ENCODE peak calls at places on chromosomes 2 and 18, in nine cellular contexts. T is astrocyte of the spinal cord, O is Panc1, Y is AG04450, N is fibroblast of lung, I is PC-3, Z is psoas muscle, H is mucosa of descending colon, C is GM06990. V is an unnamed sample.

GRCh38 chr2:142179686-142180085 is 48.9 kb upstream of the LRP1B start:
- DNase-seq in C (no peak), N (no peak), T (no peak), O (no peak), Y (no peak), H (no peak), I (no peak), Z (no peak), V (no peak)

GRCh38 chr18:43192408-43192807 is 76.9 kb upstream of the RIT2 start:
- DNase-seq in N (peak; percentile 38), H (no peak), I (no peak), T (peak; percentile 32), C (no peak), O (no peak), Y (no peak), Z (no peak), V (no peak)

GRCh38 chr2:177245010-177245422 is 19.5 kb downstream of the NFE2L2 start:
- DNase-seq in H (no peak), Z (no peak), N (peak; percentile 66), C (no peak), T (peak; percentile 85), I (no peak), O (peak; percentile 53), Y (peak; percentile 33), V (peak; percentile 79)

GRCh38 chr2:181106789-181107418 is 126.5 kb downstream of the UBE2E3 start:
- DNase-seq in Z (no peak), H (no peak), Y (peak; percentile 68), I (peak; percentile 88), N (peak; percentile 95), T (peak; percentile 95), C (peak; percentile 74), O (peak; percentile 39), V (peak; percentile 93)

GRCh38 chr2:170202437-170202836 is 24.5 kb downstream of the MYO3B start:
- DNase-seq in Y (no peak), C (no peak), T (no peak), Z (no peak), N (no peak), O (no peak), I (no peak), H (no peak), V (no peak)

GRCh38 chr2:163185160-163185559 is 346.6 kb upstream of the KCNH7 start:
- DNase-seq in T (no peak), Z (no peak), O (no peak), Y (no peak), H (no peak), I (no peak), C (no peak), N (no peak), V (no peak)

GRCh38 chr2:159497256-159497655 is 119.1 kb downstream of the BAZ2B start:
- DNase-seq in I (peak; percentile 90), T (peak; percentile 74), Z (no peak), H (no peak), O (no peak), Y (peak; percentile 55), C (no peak), N (peak; percentile 80), V (peak; percentile 93)

GRCh38 chr2:119469661-119470297 is 38.1 kb downstream of the TMEM37 start:
- DNase-seq in T (no peak), Y (no peak), O (no peak), I (no peak), H (no peak), Z (no peak), N (no peak), C (no peak), V (no peak)

GRCh38 chr2:148876589-148877402 is 1.8 kb downstream of the KIF5C start:
- DNase-seq in T (no peak), C (peak; percentile 22), N (no peak), I (peak; percentile 39), Y (no peak), H (peak; percentile 32), O (no peak), Z (peak; percentile 55), V (no peak)

GRCh38 chr2:235848055-235848454 is 320.1 kb downstream of the GBX2 start:
- DNase-seq in H (no peak), I (no peak), N (no peak), O (no peak), T (no peak), Y (no peak), Z (no peak), C (no peak), V (no peak)

GRCh38 chr18:26867471-26867870 is 2.0 kb upstream of the AQP4 start:
- DNase-seq in Z (no peak), I (no peak), Y (no peak), N (no peak), T (no peak), O (no peak), H (no peak), C (no peak), V (no peak)

GRCh38 chr2:212683346-212683745 is 144.7 kb upstream of the ERBB4 start:
- DNase-seq in I (peak; percentile 27), T (peak; percentile 37), Z (no peak), H (no peak), N (peak; percentile 8), C (no peak), Y (no peak), O (no peak), V (peak; percentile 55)

GRCh38 chr2:132797551-132797950 is 127.5 kb upstream of the LYPD1 start:
- DNase-seq in C (no peak), H (no peak), O (no peak), T (peak; percentile 72), N (peak; percentile 20), I (peak; percentile 36), Z (no peak), Y (peak; percentile 23), V (no peak)

GRCh38 chr2:70541481-70542020 is 12.1 kb downstream of the TGFA start:
- DNase-seq in I (peak; percentile 52), O (no peak), Y (no peak), N (no peak), H (no peak), Z (no peak), T (no peak), C (no peak), V (no peak)

GRCh38 chr2:155944209-155944608 is 388.3 kb downstream of the NR4A2 start:
- DNase-seq in T (no peak), C (no peak), N (no peak), Z (no peak), I (peak; percentile 21), Y (no peak), H (no peak), O (no peak), V (no peak)

GRCh38 chr2:19835818-19836281 is 65.9 kb downstream of the TTC32 start:
- DNase-seq in N (peak; percentile 54), Z (peak; percentile 65), I (no peak), Y (no peak), C (no peak), H (no peak), T (no peak), O (no peak), V (peak; percentile 13)

GRCh38 chr2:79576431-79576830 is 63.6 kb downstream of the CTNNA2 start:
- DNase-seq in T (no peak), Z (no peak), N (no peak), Y (no peak), I (no peak), C (no peak), H (no peak), O (no peak), V (no peak)

GRCh38 chr2:191206613-191207471 is 38.4 kb upstream of the MYO1B start:
- DNase-seq in N (no peak), H (no peak), O (no peak), Z (no peak), T (no peak), Y (no peak), C (no peak), I (no peak), V (no peak)

GRCh38 chr2:167355796-167356195 is 467.5 kb downstream of the XIRP2 start:
- DNase-seq in I (peak; percentile 4), C (no peak), O (no peak), Y (peak; percentile 46), H (no peak), N (peak; percentile 85), Z (no peak), T (peak; percentile 74), V (no peak)
- TF ChIP-seq CTCF in I (no peak), C (no peak), O (no peak), Y (no peak), H (no peak), N (no peak), Z (no peak), T (no peak), V (no peak)

GRCh38 chr2:179985163-179985820 is 21.8 kb downstream of the CWC22 start:
- DNase-seq in Y (no peak), T (no peak), N (no peak), Z (no peak), C (no peak), I (no peak), H (no peak), O (no peak), V (no peak)
- H3K4me3 ChIP-seq in Y (no peak overlapping the region), T (no peak overlapping the region), N (no peak overlapping the region), Z (no peak overlapping the region), C (peak overlapping the region; percentile 25), I (no peak overlapping the region), H (no peak overlapping the region), O (no peak overlapping the region), V (no peak overlapping the region)

GRCh38 chr2:135916232-135916631 is 40.0 kb upstream of the MCM6 start:
- DNase-seq in I (peak; percentile 76), N (peak; percentile 60), T (peak; percentile 60), Y (no peak), H (no peak), C (peak; percentile 8), Z (no peak), O (peak; percentile 13), V (peak; percentile 65)
- TF ChIP-seq CTCF in I (peak; percentile 65), N (peak; percentile 12), T (no peak), Y (peak; percentile 44), H (no peak), C (peak; percentile 30), Z (peak; percentile 53), O (peak; percentile 58), V (peak; percentile 34)

GRCh38 chr2:113173563-113174368 is at the start of gene PSD4:
- DNase-seq in C (peak; percentile 89), N (no peak), T (no peak), O (no peak), Z (peak; percentile 74), Y (no peak), H (peak; percentile 78), I (no peak), V (peak; percentile 3)
- H3K4me3 ChIP-seq in C (peak within 1 kb of the TSS; percentile 81), N (no peak within 1 kb of the TSS), T (no peak within 1 kb of the TSS), O (no peak within 1 kb of the TSS), Z (peak within 1 kb of the TSS; percentile 22), Y (no peak within 1 kb of the TSS), H (no peak within 1 kb of the TSS), I (no peak within 1 kb of the TSS), V (no peak within 1 kb of the TSS)

GRCh38 chr2:26244479-26245230 is at the start of the genes HADHA and HADHB:
- DNase-seq in Y (peak; percentile 76), Z (peak; percentile 96), T (peak; percentile 92), N (peak; percentile 94), O (peak; percentile 82), C (peak; percentile 92), H (peak; percentile 95), I (peak; percentile 86), V (peak; percentile 95)
- TF ChIP-seq CTCF in Y (peak; percentile 37), Z (no peak), T (peak; percentile 33), N (peak; percentile 13), O (peak; percentile 37), C (peak; percentile 39), H (peak; percentile 10), I (peak; percentile 14), V (peak; percentile 25)

DNA sequence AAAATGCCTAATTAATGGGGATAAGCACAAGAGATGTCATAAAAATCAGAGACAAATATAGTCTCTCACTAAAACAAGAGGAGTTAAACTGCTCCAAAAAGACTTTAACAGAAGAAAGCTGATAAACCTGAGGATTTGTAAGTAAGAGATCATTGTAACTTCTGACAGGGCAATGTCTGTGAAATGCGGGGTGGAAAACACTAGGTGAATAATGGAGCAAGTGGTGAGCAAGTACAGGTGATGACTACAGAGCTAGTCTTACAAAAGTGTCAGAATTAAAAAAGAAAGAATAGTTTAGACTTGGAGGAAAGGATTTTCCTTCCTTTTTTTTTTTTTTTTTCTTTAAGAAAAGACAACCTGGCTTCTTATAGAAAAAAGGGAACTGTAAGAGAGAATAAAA is 22.7 kb downstream of the ATAD2B start:
- DNase-seq in Z (no peak), N (no peak), T (no peak), H (no peak), Y (no peak), O (no peak), I (no peak), C (no peak), V (no peak)
- H3K4me3 ChIP-seq in Z (no peak overlapping the region), N (no peak overlapping the region), T (no peak overlapping the region), H (no peak overlapping the region), Y (no peak overlapping the region), O (no peak overlapping the region), I (no peak overlapping the region), C (no peak overlapping the region), V (no peak overlapping the region)

V was measured in cardiac fibroblast.